ENCODE peak calls at places on chromosomes 2 and 18, in nine cellular contexts. M is astrocyte, K is transverse colon, P is kidney, R is tibial artery, I is right lobe of liver, T is Panc1, N is breast epithelium, Q is hepatocyte. E is an unnamed sample.

GRCh38 chr2:64989126-64989981 is at the start of gene SLC1A4:
- DNase-seq in M (peak; percentile 73), K (peak; percentile 93), P (peak; percentile 97), R (peak; percentile 91), I (peak; percentile 96), T (no peak), N (peak; percentile 78), Q (peak; percentile 91), E (peak; percentile 77)

GRCh38 chr2:56292966-56293365 is 109.2 kb downstream of the CCDC85A start:
- DNase-seq in M (no peak), K (no peak), P (no peak), R (no peak), I (no peak), T (no peak), N (no peak), Q (no peak), E (no peak)

GRCh38 chr2:177909962-177910361 is 162.6 kb downstream of the PDE11A start:
- DNase-seq in M (no peak), K (no peak), P (no peak), R (no peak), I (no peak), T (no peak), N (no peak), Q (no peak), E (no peak)

GRCh38 chr2:127371037-127371436 is 16.7 kb downstream of the MAP3K2 start:
- DNase-seq in M (no peak), K (no peak), P (no peak), R (peak; percentile 75), I (no peak), T (no peak), N (no peak), Q (no peak), E (no peak)

GRCh38 chr2:189379731-189380261 is 61.5 kb upstream of the WDR75 start:
- DNase-seq in M (peak; percentile 51), K (no peak), P (no peak), R (no peak), I (no peak), T (no peak), N (no peak), Q (no peak), E (no peak)

GRCh38 chr2:72833084-72833714 is 7.4 kb upstream of the EXOC6B start:
- DNase-seq in M (no peak), K (no peak), P (no peak), R (no peak), I (no peak), T (no peak), N (no peak), Q (no peak), E (no peak)

GRCh38 chr2:100919316-100919715 is 82.8 kb upstream of the RPL31 start:
- DNase-seq in M (no peak), K (no peak), P (no peak), R (no peak), I (no peak), T (no peak), N (no peak), Q (no peak), E (no peak)

GRCh38 chr2:145800201-145801091 is 1280.5 kb upstream of the ZEB2 start:
- DNase-seq in M (peak; percentile 40), K (no peak), P (no peak), R (no peak), I (no peak), T (no peak), N (no peak), Q (peak; percentile 80), E (peak; percentile 58)

GRCh38 chr2:124165698-124166097 is 140.6 kb downstream of the CNTNAP5 start:
- DNase-seq in M (no peak), K (no peak), P (no peak), R (no peak), I (no peak), T (no peak), N (no peak), Q (no peak), E (no peak)

GRCh38 chr18:6004683-6005082 is 109.4 kb upstream of the TMEM200C start:
- DNase-seq in M (no peak), K (no peak), P (no peak), R (no peak), I (no peak), T (no peak), N (no peak), Q (no peak), E (no peak)

GRCh38 chr2:629961-630360 is 47.2 kb downstream of the TMEM18 start:
- DNase-seq in M (no peak), K (no peak), P (no peak), R (no peak), I (no peak), T (no peak), N (no peak), Q (no peak), E (no peak)

GRCh38 chr2:28567076-28567471 is 71.2 kb downstream of the PLB1 start:
- DNase-seq in M (no peak), K (no peak), P (no peak), R (no peak), I (peak; percentile 33), T (no peak), N (peak; percentile 30), Q (peak; percentile 34), E (no peak)

GRCh38 chr2:219447242-219448098 is 12.8 kb downstream of the SPEG start:
- DNase-seq in M (peak; percentile 60), K (no peak), P (no peak), R (no peak), I (no peak), T (no peak), N (no peak), Q (no peak), E (no peak)

GRCh38 chr2:89818873-89819272 is 1127.4 kb downstream of the RPIA start:
- DNase-seq in M (no peak), K (no peak), P (no peak), R (no peak), I (no peak), T (no peak), N (no peak), Q (no peak), E (no peak)

GRCh38 chr2:89821455-89821945 is 1130.0 kb downstream of the RPIA start:
- DNase-seq in M (no peak), K (no peak), P (no peak), R (no peak), I (no peak), T (no peak), N (no peak), Q (no peak), E (no peak)

GRCh38 chr2:89819809-89820208 is 1128.3 kb downstream of the RPIA start:
- DNase-seq in M (no peak), K (no peak), P (no peak), R (no peak), I (no peak), T (no peak), N (no peak), Q (no peak), E (no peak)

GRCh38 chr2:89823556-89823955 is 1132.1 kb downstream of the RPIA start:
- DNase-seq in M (no peak), K (no peak), P (no peak), R (no peak), I (no peak), T (no peak), N (no peak), Q (no peak), E (no peak)

GRCh38 chr2:89820248-89820647 is 1128.8 kb downstream of the RPIA start:
- DNase-seq in M (no peak), K (no peak), P (no peak), R (no peak), I (no peak), T (no peak), N (no peak), Q (no peak), E (no peak)
- H3K9me3 ChIP-seq in M (peaks cover 63% of the 10 kb centered on the region), K (peaks cover 28% of the 10 kb centered on the region), P (peaks cover 71% of the 10 kb centered on the region), R (peaks cover 72% of the 10 kb centered on the region), I (peaks cover 20% of the 10 kb centered on the region), T (no peaks in the 10 kb centered on the region), N (no peaks in the 10 kb centered on the region), Q (peaks cover 44% of the 10 kb centered on the region), E (peaks cover 2% of the 10 kb centered on the region)

GRCh38 chr2:174365583-174365982 is 29.9 kb upstream of the SCRN3 start:
- DNase-seq in M (peak; percentile 12), K (no peak), P (no peak), R (no peak), I (no peak), T (no peak), N (no peak), Q (no peak), E (no peak)

GRCh38 chr2:174368691-174369090 is 26.8 kb upstream of the SCRN3 start:
- DNase-seq in M (no peak), K (no peak), P (no peak), R (no peak), I (no peak), T (no peak), N (no peak), Q (no peak), E (no peak)

GRCh38 chr2:174362949-174363348 is 28.2 kb downstream of the SP9 start:
- DNase-seq in M (no peak), K (no peak), P (no peak), R (no peak), I (no peak), T (no peak), N (no peak), Q (no peak), E (no peak)

GRCh38 chr2:174364628-174365027 is 29.9 kb downstream of the SP9 start:
- DNase-seq in M (no peak), K (no peak), P (no peak), R (no peak), I (no peak), T (no peak), N (no peak), Q (no peak), E (no peak)
- H3K9me3 ChIP-seq in M (peaks cover 5% of the 10 kb centered on the region), K (no peaks in the 10 kb centered on the region), P (no peaks in the 10 kb centered on the region), R (no peaks in the 10 kb centered on the region), I (no peaks in the 10 kb centered on the region), T (no peaks in the 10 kb centered on the region), N (peaks cover 13% of the 10 kb centered on the region), Q (peaks cover 6% of the 10 kb centered on the region), E (no peaks in the 10 kb centered on the region)

GRCh38 chr2:13546131-13546530 is 829.4 kb downstream of the TRIB2 start:
- DNase-seq in M (no peak), K (no peak), P (no peak), R (no peak), I (no peak), T (no peak), N (no peak), Q (no peak), E (no peak)
- H3K9me3 ChIP-seq in M (no peaks in the 10 kb centered on the region), K (no peaks in the 10 kb centered on the region), P (no peaks in the 10 kb centered on the region), R (no peaks in the 10 kb centered on the region), I (no peaks in the 10 kb centered on the region), T (no peaks in the 10 kb centered on the region), N (no peaks in the 10 kb centered on the region), Q (no peaks in the 10 kb centered on the region), E (no peaks in the 10 kb centered on the region)

GRCh38 chr2:6140509-6140908 is 448.3 kb downstream of the SOX11 start:
- DNase-seq in M (no peak), K (no peak), P (no peak), R (no peak), I (no peak), T (no peak), N (no peak), Q (no peak), E (no peak)

GRCh38 chr2:6139142-6139541 is 447.0 kb downstream of the SOX11 start:
- DNase-seq in M (no peak), K (no peak), P (no peak), R (no peak), I (no peak), T (no peak), N (no peak), Q (no peak), E (no peak)

GRCh38 chr2:6143812-6144211 is 451.6 kb downstream of the SOX11 start:
- DNase-seq in M (no peak), K (no peak), P (no peak), R (no peak), I (no peak), T (no peak), N (no peak), Q (no peak), E (no peak)

GRCh38 chr2:6139916-6140315 is 447.7 kb downstream of the SOX11 start:
- DNase-seq in M (no peak), K (no peak), P (no peak), R (no peak), I (no peak), T (no peak), N (no peak), Q (no peak), E (no peak)
- H3K9me3 ChIP-seq in M (no peaks in the 10 kb centered on the region), K (no peaks in the 10 kb centered on the region), P (peaks cover 6% of the 10 kb centered on the region), R (peaks cover 11% of the 10 kb centered on the region), I (no peaks in the 10 kb centered on the region), T (peaks cover 6% of the 10 kb centered on the region), N (peaks cover 13% of the 10 kb centered on the region), Q (no peaks in the 10 kb centered on the region), E (no peaks in the 10 kb centered on the region)

E was measured in small intestine.